ENCODE peak calls at places on chromosomes 2 and 18, in five cellular contexts. C, J, H, X and G are unnamed samples.

GRCh38 chr2:72457801-72458516 is 310.3 kb upstream of the CYP26B1 start:
- DNase-seq in C (no peak), J (no peak), H (peak), X (no peak), G (peak)

GRCh38 chr18:28189400-28190239 is 12.7 kb upstream of the CDH2 start:
- DNase-seq in C (peak), J (no peak), H (peak), X (peak), G (peak)

GRCh38 chr18:63363951-63364350 is 3.1 kb downstream of the KDSR start:
- DNase-seq in C (no peak), J (no peak), H (no peak), X (no peak), G (no peak)

GRCh38 chr2:97900806-97901205 is 94.9 kb downstream of the TMEM131 start:
- DNase-seq in C (no peak), J (no peak), H (peak), X (peak), G (peak)

GRCh38 chr18:46158498-46158897 is 54.3 kb downstream of the HAUS1 start:
- DNase-seq in C (no peak), J (no peak), H (no peak), X (peak), G (peak)

GRCh38 chr18:48576454-48576766 is 37.6 kb downstream of the CTIF start:
- DNase-seq in C (no peak), J (no peak), H (no peak), X (no peak), G (no peak)

GRCh38 chr2:55885129-55885943 is 38.2 kb downstream of the EFEMP1 start:
- DNase-seq in C (peak), J (no peak), H (peak), X (peak), G (peak)

GRCh38 chr2:237128026-237128703 is 42.5 kb downstream of the COPS8 start:
- DNase-seq in C (peak), J (no peak), H (peak), X (peak), G (peak)

GRCh38 chr2:196927318-196928225 is 1.1 kb upstream of the PGAP1 start:
- DNase-seq in C (peak), J (no peak), H (peak), X (peak), G (peak)

GRCh38 chr18:39976771-39977170 is 1978.3 kb upstream of the PIK3C3 start:
- DNase-seq in C (no peak), J (no peak), H (no peak), X (no peak), G (no peak)

GRCh38 chr2:58240938-58241755 is at the start of gene FANCL:
- DNase-seq in C (peak), J (peak), H (peak), X (peak), G (peak)

GRCh38 chr2:59490192-59490591 is 1063.3 kb downstream of the BCL11A start:
- DNase-seq in C (no peak), J (no peak), H (no peak), X (no peak), G (no peak)

GRCh38 chr2:152826880-152827279 is 108.5 kb downstream of the ARL6IP6 start:
- DNase-seq in C (peak), J (no peak), H (peak), X (peak), G (peak)

GRCh38 chr2:182946949-182947348 is 80.5 kb upstream of the FRZB start:
- DNase-seq in C (peak), J (no peak), H (peak), X (peak), G (no peak)

GRCh38 chr2:10524841-10525572 is 76.9 kb upstream of the ODC1 start:
- DNase-seq in C (no peak), J (no peak), H (no peak), X (no peak), G (no peak)

GRCh38 chr2:99706734-99707133 is 216.9 kb upstream of the REV1 start:
- DNase-seq in C (no peak), J (no peak), H (no peak), X (peak), G (no peak)

GRCh38 chr18:67310826-67311225 is 205.7 kb downstream of the DSEL start:
- DNase-seq in C (peak), J (no peak), H (peak), X (peak), G (peak)

GRCh38 chr2:144834363-144834762 is 314.4 kb upstream of the ZEB2 start:
- DNase-seq in C (no peak), J (no peak), H (no peak), X (no peak), G (no peak)

GRCh38 chr2:24676493-24676892 is 116.7 kb downstream of the PTRHD1 start:
- DNase-seq in C (no peak), J (no peak), H (no peak), X (peak), G (peak)

GRCh38 chr2:230713331-230714121 is 884 bp downstream of the CAB39 start:
- DNase-seq in C (no peak), J (peak), H (no peak), X (peak), G (peak)